ENCODE peak calls at places on chromosomes 13 and 19, in ten cellular contexts. P, T, G, I, K, Y, R, H, V and X are unnamed samples.

GRCh38 chr19:5894704-5895349 is 8.8 kb downstream of the NDUFA11 start:
- DNase-seq in G (no peak), K (no peak), V (no peak), H (no peak), I (no peak), T (no peak), Y (no peak), R (no peak), P (no peak), X (no peak)

GRCh38 chr19:2969104-2969504 is 8.3 kb upstream of the TLE6 start:
- DNase-seq in T (no peak), K (no peak), G (no peak), P (no peak), I (no peak), V (no peak), H (peak; percentile 51), Y (no peak), R (peak; percentile 65), X (peak; percentile 94)

GRCh38 chr13:78736142-78736541 is 77.2 kb upstream of the OBI1 start:
- DNase-seq in V (no peak), P (no peak), H (no peak), R (no peak), T (no peak), I (no peak), K (no peak), Y (no peak), G (no peak), X (no peak)

GRCh38 chr13:44306401-44307192 is 67.0 kb upstream of the SERP2 start:
- DNase-seq in Y (peak; percentile 63), I (peak; percentile 12), H (peak; percentile 90), V (no peak), K (peak; percentile 97), P (peak; percentile 96), T (no peak), G (peak; percentile 52), R (peak; percentile 98), X (no peak)

GRCh38 chr13:95865080-95865597 is 188.1 kb downstream of the UGGT2 start:
- DNase-seq in Y (no peak), T (no peak), H (peak; percentile 79), G (no peak), P (no peak), R (no peak), V (no peak), K (no peak), I (no peak), X (no peak)

GRCh38 chr13:77353980-77354379 is 27.1 kb upstream of the MYCBP2 start:
- DNase-seq in V (no peak), R (no peak), H (no peak), I (no peak), Y (no peak), P (no peak), K (no peak), T (no peak), G (no peak), X (peak; percentile 48)

GRCh38 chr13:101155920-101156319 is 260.4 kb downstream of the NALCN start:
- DNase-seq in H (no peak), R (no peak), K (no peak), V (no peak), Y (no peak), P (no peak), I (no peak), G (peak; percentile 13), T (no peak), X (no peak)

GRCh38 chr19:16325671-16326400 is 1.2 kb downstream of the KLF2 start:
- DNase-seq in H (no peak), R (no peak), Y (no peak), V (no peak), K (no peak), T (peak; percentile 28), P (no peak), G (peak; percentile 86), I (no peak), X (peak; percentile 57)

GRCh38 chr13:72290962-72291681 is 424.1 kb upstream of the DACH1 start:
- DNase-seq in P (peak; percentile 74), G (no peak), H (peak; percentile 65), V (no peak), T (no peak), R (peak; percentile 30), Y (no peak), I (no peak), K (peak; percentile 90), X (no peak)

GRCh38 chr19:1076951-1077350 is 10.0 kb downstream of the ARHGAP45 start:
- DNase-seq in H (no peak), G (no peak), K (peak; percentile 56), P (no peak), R (no peak), V (peak; percentile 76), Y (no peak), I (no peak), T (peak; percentile 86), X (peak; percentile 96)

GRCh38 chr13:87680298-87680697 is 9.1 kb downstream of the SLITRK5 start:
- DNase-seq in V (no peak), K (peak; percentile 38), Y (no peak), G (no peak), I (no peak), T (no peak), H (peak; percentile 17), P (no peak), R (peak; percentile 15), X (peak; percentile 81)

GRCh38 chr13:32537580-32538233 is 888 bp downstream of the N4BP2L2 start:
- DNase-seq in P (no peak), G (no peak), V (no peak), K (no peak), R (peak; percentile 16), H (peak; percentile 13), T (no peak), I (peak; percentile 23), Y (no peak), X (no peak)

GRCh38 chr19:37654525-37654832 is 786 bp downstream of the ZFP30 start:
- DNase-seq in G (peak; percentile 74), Y (no peak), H (peak; percentile 40), I (no peak), P (peak; percentile 6), K (peak; percentile 21), V (no peak), R (peak; percentile 40), T (no peak), X (peak; percentile 22)

GRCh38 chr13:99272481-99272880 is 14.3 kb upstream of the GPR18 start:
- DNase-seq in K (no peak), P (no peak), H (no peak), Y (no peak), V (no peak), G (no peak), I (no peak), T (no peak), R (no peak), X (no peak)

GRCh38 chr13:101875717-101876393 is 423.4 kb downstream of the ITGBL1 start:
- DNase-seq in H (peak; percentile 89), K (peak; percentile 32), I (no peak), P (peak; percentile 91), G (no peak), R (peak; percentile 77), Y (peak; percentile 21), V (no peak), T (no peak), X (no peak)

GRCh38 chr19:34308381-34309367 is 54.3 kb downstream of the GARRE1 start:
- DNase-seq in I (no peak), T (no peak), P (no peak), H (peak; percentile 74), V (no peak), G (no peak), Y (no peak), R (no peak), K (no peak), X (peak; percentile 49)

GRCh38 chr19:19067276-19068072 is 3.7 kb downstream of the SLC25A42 start:
- DNase-seq in T (no peak), K (no peak), R (no peak), G (no peak), P (no peak), I (no peak), Y (no peak), H (no peak), V (no peak), X (no peak)

GRCh38 chr19:40539070-40539469 is 37.6 kb upstream of the SHKBP1 start:
- DNase-seq in I (no peak), H (peak; percentile 16), K (no peak), T (no peak), G (no peak), V (no peak), R (no peak), Y (no peak), P (no peak), X (no peak)

GRCh38 chr19:43496960-43497359 is 7.6 kb downstream of the PHLDB3 start:
- DNase-seq in P (no peak), T (no peak), G (no peak), Y (no peak), K (no peak), H (no peak), R (no peak), V (no peak), I (no peak), X (no peak)

GRCh38 chr13:46342538-46342937 is 44.5 kb downstream of the RUBCNL start:
- DNase-seq in R (no peak), G (no peak), H (no peak), P (no peak), T (no peak), Y (no peak), I (no peak), K (no peak), V (no peak), X (no peak)

GRCh38 chr13:59176775-59177174 is 987.0 kb downstream of the DIAPH3 start:
- DNase-seq in Y (no peak), R (no peak), I (no peak), P (no peak), T (no peak), H (no peak), V (no peak), G (no peak), K (no peak), X (peak; percentile 14)

GRCh38 chr19:56273563-56274117 is 1.1 kb downstream of the EDDM13 start:
- DNase-seq in R (no peak), V (no peak), K (peak; percentile 84), T (no peak), G (no peak), Y (no peak), I (no peak), P (no peak), H (peak; percentile 4), X (no peak)

GRCh38 chr13:86920960-86921359 is 750.2 kb upstream of the SLITRK5 start:
- DNase-seq in V (no peak), P (no peak), R (no peak), T (no peak), G (no peak), I (no peak), Y (no peak), K (no peak), H (no peak), X (no peak)

GRCh38 chr13:27403252-27403678 is 21.2 kb upstream of the GTF3A start:
- DNase-seq in G (peak; percentile 61), H (peak; percentile 62), Y (no peak), I (no peak), P (peak; percentile 59), V (no peak), T (no peak), K (no peak), R (peak; percentile 11), X (no peak)

GRCh38 chr13:49681837-49682236 is 9.4 kb downstream of the EBPL start:
- DNase-seq in I (no peak), G (peak; percentile 8), P (no peak), Y (no peak), V (no peak), H (peak; percentile 75), T (no peak), R (peak; percentile 15), K (peak; percentile 45), X (no peak)